ENCODE peak calls at places on chromosome 5, in four cellular contexts. B is HFF-Myc, O is ovary, V is PC-3. X is an unnamed sample.

GRCh38 chr5:154762700-154763099 is 7.5 kb downstream of the LARP1 start:
- DNase-seq in B (no peak), O (no peak), V (no peak), X (no peak)

GRCh38 chr5:85823462-85824426 is 794.0 kb upstream of the COX7C start:
- DNase-seq in B (no peak), O (no peak), V (peak; percentile 77), X (no peak)

GRCh38 chr5:204462-204861 is 13.2 kb downstream of the LRRC14B start:
- DNase-seq in B (no peak), O (no peak), V (no peak), X (no peak)

GRCh38 chr5:60196382-60197113 is 303.0 kb upstream of the PDE4D start:
- DNase-seq in B (peak; percentile 94), O (no peak), V (peak; percentile 96), X (no peak)

GRCh38 chr5:146872191-146872590 is 6.4 kb downstream of the PPP2R2B start:
- DNase-seq in B (no peak), O (no peak), V (no peak), X (no peak)

GRCh38 chr5:77937015-77937908 is 161.1 kb upstream of the TBCA start:
- DNase-seq in B (no peak), O (no peak), V (no peak), X (no peak)

GRCh38 chr5:132686193-132686592 is 12.4 kb downstream of the IL4 start:
- DNase-seq in B (no peak), O (no peak), V (no peak), X (no peak)

GRCh38 chr5:149138182-149138923 is 2.9 kb upstream of the ABLIM3 start:
- DNase-seq in B (no peak), O (no peak), V (no peak), X (no peak)

GRCh38 chr5:7396169-7397004 is 449 bp downstream of the ADCY2 start:
- DNase-seq in B (no peak), O (peak; percentile 28), V (peak; percentile 9), X (no peak)

GRCh38 chr5:92916036-92916435 is 665.0 kb downstream of the NR2F1-AS1 start:
- DNase-seq in B (no peak), O (no peak), V (peak; percentile 56), X (no peak)

GRCh38 chr5:75526065-75526464 is 14.4 kb downstream of the POLK start:
- DNase-seq in B (no peak), O (no peak), V (no peak), X (no peak)

GRCh38 chr5:9239071-9239470 is 306.8 kb downstream of the SEMA5A start:
- DNase-seq in B (no peak), O (no peak), V (peak; percentile 66), X (no peak)

GRCh38 chr5:58090704-58091103 is 369.2 kb downstream of the PLK2 start:
- DNase-seq in B (no peak), O (no peak), V (peak; percentile 4), X (no peak)

GRCh38 chr5:136194611-136195010 is 1.6 kb upstream of the SMIM32 start:
- DNase-seq in B (no peak), O (no peak), V (no peak), X (no peak)

GRCh38 chr5:132661231-132662003 is 3.4 kb downstream of the IL13 start:
- DNase-seq in B (no peak), O (no peak), V (no peak), X (no peak)

GRCh38 chr5:121533814-121534213 is 317.9 kb upstream of the FTMT start:
- DNase-seq in B (no peak), O (no peak), V (no peak), X (no peak)

GRCh38 chr5:17056056-17056690 is 120.1 kb upstream of the MYO10 start:
- DNase-seq in B (no peak), O (no peak), V (peak; percentile 79), X (no peak)

GRCh38 chr5:115888027-115888426 is 46.3 kb downstream of the AP3S1 start:
- DNase-seq in B (no peak), O (no peak), V (peak; percentile 54), X (no peak)

GRCh38 chr5:40453689-40454088 is 226.0 kb upstream of the PTGER4 start:
- DNase-seq in B (no peak), O (no peak), V (no peak), X (peak; percentile 51)

GRCh38 chr5:29897916-29898315 is 1295.6 kb upstream of the CDH6 start:
- DNase-seq in B (no peak), O (no peak), V (no peak), X (no peak)

GRCh38 chr5:27474054-27474323 is 435.6 kb upstream of the CDH9 start:
- DNase-seq in B (no peak), O (no peak), V (no peak), X (no peak)

GRCh38 chr5:63727583-63727982 is 234.7 kb downstream of the HTR1A start:
- DNase-seq in B (no peak), O (no peak), V (no peak), X (no peak)

GRCh38 chr5:171984748-171985419 is 21.6 kb downstream of the FBXW11 start:
- DNase-seq in B (peak; percentile 94), O (no peak), V (peak; percentile 81), X (no peak)

GRCh38 chr5:13536921-13537320 is 407.6 kb downstream of the DNAH5 start:
- DNase-seq in B (no peak), O (no peak), V (no peak), X (no peak)

GRCh38 chr5:72137826-72138409 is 30.6 kb downstream of the MAP1B start:
- DNase-seq in B (no peak), O (no peak), V (peak; percentile 30), X (no peak)

GRCh38 chr5:100780376-100780870 is 122.7 kb downstream of the ST8SIA4 start:
- DNase-seq in B (no peak), O (no peak), V (no peak), X (no peak)

GRCh38 chr5:109682383-109682782 is 7.3 kb upstream of the MAN2A1 start:
- DNase-seq in B (no peak), O (no peak), V (peak; percentile 16), X (no peak)

GRCh38 chr5:56506586-56506985 is 273.5 kb upstream of the ANKRD55 start:
- DNase-seq in B (no peak), O (no peak), V (no peak), X (no peak)

GRCh38 chr5:10854526-10855277 is 93.7 kb upstream of the DAP start:
- DNase-seq in B (no peak), O (no peak), V (no peak), X (no peak)

DNA sequence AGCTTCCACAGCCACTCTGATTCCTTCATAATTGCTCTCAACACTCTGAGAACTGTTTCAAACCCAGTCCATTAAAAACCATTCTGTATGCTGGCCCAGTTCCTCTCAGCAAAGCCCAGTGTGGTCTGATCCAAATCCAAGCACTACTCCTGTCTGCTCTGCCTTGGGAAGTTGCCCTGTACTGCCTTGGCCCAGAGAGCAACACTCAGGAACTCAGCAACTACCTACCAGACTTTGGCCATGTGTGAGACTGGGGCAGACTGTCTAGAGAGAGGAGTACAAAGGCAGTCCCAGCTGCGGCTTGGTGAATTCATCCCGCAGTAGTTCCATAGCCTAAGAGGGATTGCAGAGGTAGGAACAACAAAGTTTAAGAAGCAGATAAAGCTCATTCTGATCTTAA is 214.4 kb downstream of the MCTP1 start:
- DNase-seq in B (no peak), O (no peak), V (no peak), X (no peak)
- TF ChIP-seq CTCF in B (no peak), O (no peak), V (no peak), X (no peak)

GRCh38 chr5:34656001-34656699 is at the start of gene RAI14:
- DNase-seq in B (no peak), O (peak; percentile 85), V (peak; percentile 86), X (peak; percentile 92)
- TF ChIP-seq CTCF in B (no peak), O (no peak), V (no peak), X (peak; percentile 52)

DNA sequence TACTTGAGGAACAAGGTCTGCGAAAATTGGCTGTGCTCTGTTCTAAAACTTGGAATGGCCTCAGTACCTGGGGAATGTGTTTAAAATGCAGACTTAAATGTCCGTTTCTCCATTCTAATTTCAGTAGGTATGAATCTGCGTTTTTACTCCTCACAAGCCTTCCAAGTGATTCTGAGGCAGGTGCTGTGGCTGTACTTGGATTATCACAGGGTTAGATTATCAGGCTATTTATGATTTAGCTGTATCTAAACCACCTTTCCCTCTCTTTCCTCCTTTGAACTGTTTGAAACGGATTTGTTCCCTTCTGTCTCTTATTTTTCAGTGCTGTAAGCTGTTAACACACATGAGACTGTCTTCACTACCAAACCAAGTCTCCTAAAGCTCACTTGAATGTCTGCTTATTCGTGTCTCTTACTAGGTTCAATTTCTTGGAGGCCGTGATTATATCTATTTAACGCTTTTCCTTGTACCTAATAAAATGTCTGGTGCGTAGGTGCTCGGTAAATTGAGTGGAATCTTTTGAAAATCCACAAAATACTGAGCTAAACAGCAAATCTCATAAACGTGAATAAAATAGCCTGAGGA is 714 bp upstream of the CETN3 start:
- DNase-seq in B (no peak), O (no peak), V (no peak), X (no peak)
- TF ChIP-seq CTCF in B (no peak), O (no peak), V (no peak), X (no peak)

DNA sequence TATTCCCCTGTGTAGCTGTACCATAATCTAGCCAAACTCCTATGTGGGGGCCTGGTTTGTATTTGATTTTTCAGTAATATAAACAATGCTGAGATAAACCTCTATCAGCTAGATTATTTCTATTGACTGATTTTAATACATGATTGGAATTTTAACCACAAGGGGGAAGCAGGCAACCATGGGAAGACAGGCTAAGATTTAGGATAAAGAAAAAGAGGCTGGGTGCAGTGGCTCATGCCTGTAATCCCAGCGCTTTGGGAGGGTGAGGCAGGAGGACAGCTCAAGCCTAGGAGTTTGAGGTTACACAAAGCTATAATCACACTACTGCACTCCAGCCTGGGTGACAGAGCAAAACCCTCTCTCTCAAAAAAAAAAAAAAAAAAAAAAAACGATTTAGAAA is 18.1 kb upstream of the GPX3 start:
- DNase-seq in B (no peak), O (no peak), V (peak; percentile 70), X (no peak)
- TF ChIP-seq CTCF in B (peak; percentile 20), O (peak; percentile 85), V (peak; percentile 71), X (peak; percentile 81)

DNA sequence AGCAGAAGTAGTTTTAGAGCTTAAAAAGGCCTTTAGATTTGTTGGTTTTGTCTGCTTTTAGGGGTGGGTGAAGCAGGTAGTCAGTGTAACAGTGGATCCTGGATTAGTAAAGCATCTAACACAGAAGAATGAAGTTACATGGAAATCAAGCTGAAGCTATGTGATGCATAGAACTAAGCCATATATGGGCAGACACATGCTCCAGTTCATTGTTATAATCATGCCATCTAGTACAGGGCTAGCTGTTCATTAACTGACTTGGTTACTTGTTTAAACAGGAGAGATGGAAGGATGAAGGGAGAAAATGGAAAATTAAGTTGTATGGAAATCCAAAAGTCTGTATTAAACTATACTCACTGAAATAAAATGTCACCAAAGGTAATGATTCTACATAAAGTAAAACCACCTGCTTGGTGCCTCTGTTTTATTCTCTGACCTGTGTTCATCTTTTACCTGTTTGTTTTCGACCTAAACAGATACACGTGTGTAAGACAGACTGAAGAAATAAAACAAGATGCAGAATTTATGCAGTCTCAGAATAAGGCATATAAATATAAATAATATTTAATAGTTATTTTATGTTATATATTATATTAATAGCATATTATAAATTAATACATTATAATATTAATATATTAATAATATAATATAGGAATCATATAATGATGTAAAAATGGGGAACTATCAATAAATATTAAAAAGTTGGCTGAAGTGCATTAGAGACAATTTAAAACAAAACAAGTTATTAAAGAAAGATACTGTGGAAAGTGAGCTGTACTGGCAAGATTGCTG is 33.9 kb downstream of the MRPS30 start:
- DNase-seq in B (no peak), O (no peak), V (no peak), X (no peak)
- TF ChIP-seq CTCF in B (no peak), O (no peak), V (no peak), X (no peak)